ENCODE peak calls at places on chromosome 9, in four cellular contexts. One of them, this sample, is unnamed.

GRCh38 chr9:78860806-78861475 is 564.0 kb downstream of the PSAT1 start:
- DNase-seq in brain microvascular endothelial cell: peak
- DNase-seq in amygdala: no peak
- DNase-seq in MCF 10A: peak
- DNase-seq in this sample: no peak

GRCh38 chr9:107584186-107584585 is 94.6 kb upstream of the KLF4 start:
- DNase-seq in brain microvascular endothelial cell: no peak
- DNase-seq in amygdala: no peak
- DNase-seq in MCF 10A: no peak
- DNase-seq in this sample: no peak

GRCh38 chr9:86041331-86041741 is 58.0 kb downstream of the GOLM1 start:
- DNase-seq in brain microvascular endothelial cell: no peak
- DNase-seq in amygdala: no peak
- DNase-seq in MCF 10A: no peak
- DNase-seq in this sample: no peak

GRCh38 chr9:76585487-76586459 is 126.8 kb downstream of the GCNT1 start:
- DNase-seq in brain microvascular endothelial cell: no peak
- DNase-seq in amygdala: no peak
- DNase-seq in MCF 10A: no peak
- DNase-seq in this sample: no peak

GRCh38 chr9:124390812-124391658 is 24.2 kb downstream of the PSMB7 start:
- DNase-seq in amygdala: no peak
- DNase-seq in brain microvascular endothelial cell: no peak
- DNase-seq in MCF 10A: peak
- DNase-seq in this sample: no peak

GRCh38 chr9:135088348-135088978 is 995 bp downstream of the OLFM1 start:
- DNase-seq in amygdala: no peak
- DNase-seq in MCF 10A: no peak
- DNase-seq in brain microvascular endothelial cell: no peak
- DNase-seq in this sample: no peak

GRCh38 chr9:5999443-6000104 is 15.8 kb downstream of the RANBP6 start:
- DNase-seq in brain microvascular endothelial cell: no peak
- DNase-seq in MCF 10A: no peak
- DNase-seq in amygdala: no peak
- DNase-seq in this sample: no peak

GRCh38 chr9:87464110-87464991 is 33.3 kb upstream of the DAPK1 start:
- DNase-seq in MCF 10A: peak
- DNase-seq in brain microvascular endothelial cell: no peak
- DNase-seq in amygdala: no peak
- DNase-seq in this sample: no peak

GRCh38 chr9:136441191-136441680 is 1.6 kb upstream of the INPP5E start:
- DNase-seq in brain microvascular endothelial cell: peak
- DNase-seq in MCF 10A: no peak
- DNase-seq in amygdala: no peak
- DNase-seq in this sample: no peak

GRCh38 chr9:136138566-136138965 is 19.9 kb upstream of the TMEM250 start:
- DNase-seq in brain microvascular endothelial cell: no peak
- DNase-seq in MCF 10A: peak
- DNase-seq in amygdala: no peak
- DNase-seq in this sample: no peak

GRCh38 chr9:100674419-100675122 is 96.7 kb downstream of the CAVIN4 start:
- DNase-seq in amygdala: no peak
- DNase-seq in brain microvascular endothelial cell: no peak
- DNase-seq in MCF 10A: peak
- DNase-seq in this sample: peak

GRCh38 chr9:16509946-16510504 is 360.4 kb downstream of the BNC2 start:
- DNase-seq in amygdala: no peak
- DNase-seq in MCF 10A: peak
- DNase-seq in brain microvascular endothelial cell: peak
- DNase-seq in this sample: no peak

GRCh38 chr9:34663296-34663590 is 786 bp upstream of the CCL27 start:
- DNase-seq in MCF 10A: no peak
- DNase-seq in brain microvascular endothelial cell: no peak
- DNase-seq in amygdala: no peak
- DNase-seq in this sample: no peak

GRCh38 chr9:72127753-72128152 is 21.5 kb upstream of the GDA start:
- DNase-seq in amygdala: no peak
- DNase-seq in MCF 10A: no peak
- DNase-seq in brain microvascular endothelial cell: no peak
- DNase-seq in this sample: no peak

GRCh38 chr9:18362901-18363685 is 110.9 kb upstream of the ADAMTSL1 start:
- DNase-seq in brain microvascular endothelial cell: no peak
- DNase-seq in MCF 10A: no peak
- DNase-seq in amygdala: no peak
- DNase-seq in this sample: no peak

GRCh38 chr9:114237781-114238180 is 82.4 kb downstream of the COL27A1 start:
- DNase-seq in brain microvascular endothelial cell: no peak
- DNase-seq in amygdala: no peak
- DNase-seq in MCF 10A: no peak
- DNase-seq in this sample: no peak

GRCh38 chr9:126489604-126490593 is 123.8 kb upstream of the LMX1B start:
- DNase-seq in brain microvascular endothelial cell: no peak
- DNase-seq in amygdala: no peak
- DNase-seq in MCF 10A: no peak
- DNase-seq in this sample: no peak

GRCh38 chr9:115109486-115109885 is 8.5 kb downstream of the TNC start:
- DNase-seq in MCF 10A: no peak
- DNase-seq in brain microvascular endothelial cell: peak
- DNase-seq in amygdala: no peak
- DNase-seq in this sample: no peak

GRCh38 chr9:89179535-89179919 is 909 bp upstream of the SHC3 start:
- DNase-seq in amygdala: no peak
- DNase-seq in MCF 10A: no peak
- DNase-seq in brain microvascular endothelial cell: no peak
- DNase-seq in this sample: no peak

GRCh38 chr9:35564658-35565061 is 40.4 kb upstream of the TESK1 start:
- DNase-seq in brain microvascular endothelial cell: no peak
- DNase-seq in amygdala: no peak
- DNase-seq in MCF 10A: no peak
- DNase-seq in this sample: no peak

GRCh38 chr9:133153227-133154096 is 10.3 kb downstream of the GBGT1 start:
- DNase-seq in MCF 10A: no peak
- DNase-seq in amygdala: no peak
- DNase-seq in brain microvascular endothelial cell: no peak
- DNase-seq in this sample: no peak

GRCh38 chr9:92716557-92716956 is 46.6 kb upstream of the IPPK start:
- DNase-seq in amygdala: no peak
- DNase-seq in MCF 10A: peak
- DNase-seq in brain microvascular endothelial cell: peak
- DNase-seq in this sample: no peak

GRCh38 chr9:116152941-116153764 is 438 bp upstream of the PAPPA start:
- DNase-seq in brain microvascular endothelial cell: peak
- DNase-seq in amygdala: no peak
- DNase-seq in MCF 10A: peak
- DNase-seq in this sample: no peak

GRCh38 chr9:35813434-35814105 is 1.3 kb downstream of the HINT2 start:
- DNase-seq in brain microvascular endothelial cell: no peak
- DNase-seq in amygdala: no peak
- DNase-seq in MCF 10A: peak
- DNase-seq in this sample: no peak

GRCh38 chr9:82488702-82489578 is 500.4 kb downstream of the SPATA31D1 start:
- DNase-seq in MCF 10A: peak
- DNase-seq in amygdala: no peak
- DNase-seq in brain microvascular endothelial cell: peak
- DNase-seq in this sample: no peak